ENCODE peak calls at places on chromosomes 5 and 9, in ten cellular contexts. N is HFF-Myc; D is brain microvascular endothelial cell; A is tibial artery; G is A549; W is neural crest cell; U is BJ; B is left ventricle myocardium inferior; L is activated CD8-positive, alpha-beta T cell treated with anti-CD3 and anti-CD28 coated beads for 36 hours; O is foreskin keratinocyte. X is an unnamed sample.

GRCh38 chr9:120944434-120945125 is 18.0 kb upstream of the TRAF1 start:
- DNase-seq in N (no peak), D (no peak), A (no peak), L (no peak), U (no peak), O (peak), W (no peak), G (no peak), B (no peak), X (no peak)

GRCh38 chr5:64594601-64595518 is 89.0 kb downstream of the RGS7BP start:
- DNase-seq in U (no peak), G (peak), D (no peak), A (no peak), O (no peak), L (no peak), W (no peak), N (no peak), B (no peak), X (no peak)

GRCh38 chr5:56142620-56143431 is 90.3 kb downstream of the ANKRD55 start:
- DNase-seq in D (no peak), A (no peak), U (no peak), G (no peak), O (peak), B (no peak), L (peak), W (no peak), N (no peak), X (no peak)

GRCh38 chr5:10486511-10487344 is 45.0 kb downstream of the ROPN1L start:
- DNase-seq in W (no peak), N (no peak), O (no peak), G (no peak), L (no peak), B (no peak), U (no peak), D (no peak), A (no peak), X (no peak)

GRCh38 chr5:1855573-1855972 is 27.2 kb downstream of the IRX4 start:
- DNase-seq in B (no peak), L (no peak), O (no peak), A (no peak), D (no peak), G (no peak), U (no peak), W (no peak), N (no peak), X (no peak)

GRCh38 chr5:138230981-138231589 is 18.0 kb upstream of the CDC23 start:
- DNase-seq in D (peak), B (no peak), A (no peak), G (no peak), W (no peak), O (peak), L (no peak), N (no peak), U (no peak), X (no peak)

GRCh38 chr5:55634204-55634785 is 77.8 kb downstream of the SLC38A9 start:
- DNase-seq in W (no peak), B (no peak), D (no peak), U (no peak), A (no peak), N (no peak), G (no peak), L (no peak), O (no peak), X (no peak)

GRCh38 chr9:129624168-129624759 is 1.7 kb upstream of the NTMT1 start:
- DNase-seq in N (no peak), O (no peak), G (peak), L (peak), W (peak), U (no peak), A (peak), D (peak), B (no peak), X (no peak)

GRCh38 chr5:167730656-167731055 is 560.8 kb upstream of the WWC1 start:
- DNase-seq in D (no peak), O (no peak), U (no peak), B (no peak), N (no peak), A (no peak), G (no peak), L (no peak), W (no peak), X (no peak)

GRCh38 chr9:19999491-20000057 is 210.7 kb upstream of the SLC24A2 start:
- DNase-seq in N (peak), G (no peak), L (peak), A (no peak), O (peak), D (peak), B (no peak), W (no peak), U (peak), X (no peak)

GRCh38 chr9:84823426-84824271 is 154.1 kb downstream of the NTRK2 start:
- DNase-seq in D (no peak), B (no peak), O (peak), L (no peak), N (peak), A (peak), U (peak), W (no peak), G (no peak), X (no peak)

GRCh38 chr5:141420855-141421488 is at the start of gene PCDHGA11:
- DNase-seq in O (peak), B (no peak), W (no peak), U (no peak), L (peak), D (peak), G (no peak), A (no peak), N (no peak), X (no peak)

GRCh38 chr9:100064872-100065581 is 33.8 kb downstream of the ERP44 start:
- DNase-seq in O (peak), B (no peak), W (no peak), G (no peak), A (no peak), N (no peak), L (no peak), D (peak), U (peak), X (no peak)

GRCh38 chr5:167730121-167730520 is 561.3 kb upstream of the WWC1 start:
- DNase-seq in W (no peak), L (no peak), D (peak), A (no peak), N (peak), O (peak), U (peak), B (no peak), G (peak), X (no peak)

GRCh38 chr5:113381791-113382190 is 53.0 kb downstream of the TSSK1B start:
- DNase-seq in O (no peak), N (no peak), U (no peak), A (no peak), G (no peak), W (no peak), D (no peak), L (no peak), B (no peak), X (no peak)

GRCh38 chr5:79513519-79514390 is at the start of gene HOMER1:
- DNase-seq in A (peak), N (no peak), U (no peak), G (peak), W (peak), B (peak), L (peak), D (peak), O (peak), X (peak)

GRCh38 chr5:54148858-54149257 is 161.5 kb downstream of the ARL15 start:
- DNase-seq in D (no peak), U (no peak), W (no peak), G (no peak), L (no peak), N (no peak), B (no peak), O (no peak), A (no peak), X (no peak)

GRCh38 chr5:120703923-120704445 is 239.9 kb downstream of the PRR16 start:
- DNase-seq in A (no peak), L (no peak), W (no peak), D (no peak), B (no peak), U (no peak), O (no peak), G (no peak), N (no peak), X (no peak)

GRCh38 chr5:139848508-139849100 is 53.0 kb downstream of the PSD2 start:
- DNase-seq in L (peak), U (no peak), N (no peak), B (no peak), D (no peak), W (peak), O (no peak), A (peak), G (no peak), X (no peak)

GRCh38 chr5:61408476-61409168 is 76.6 kb downstream of the ZSWIM6 start:
- DNase-seq in O (peak), N (peak), D (peak), B (peak), L (peak), A (peak), U (peak), G (peak), W (peak), X (peak)

GRCh38 chr5:19771174-19771835 is 216.7 kb downstream of the CDH18 start:
- DNase-seq in A (no peak), B (no peak), N (no peak), U (no peak), G (no peak), D (no peak), L (no peak), W (no peak), O (peak), X (no peak)

GRCh38 chr5:16574789-16575785 is 41.7 kb downstream of the RETREG1 start:
- DNase-seq in O (peak), W (no peak), N (no peak), L (no peak), D (peak), A (peak), G (no peak), B (peak), U (peak), X (no peak)

GRCh38 chr5:173201636-173202265 is 33.3 kb downstream of the NKX2-5 start:
- DNase-seq in O (peak), A (no peak), N (no peak), B (no peak), G (peak), L (no peak), U (peak), D (peak), W (no peak), X (no peak)

GRCh38 chr5:34411470-34412346 is 244.4 kb upstream of the RAI14 start:
- DNase-seq in U (no peak), O (no peak), G (no peak), L (no peak), A (no peak), D (no peak), B (no peak), W (no peak), N (no peak), X (no peak)

GRCh38 chr5:93790401-93790800 is 49.0 kb upstream of the POU5F2 start:
- DNase-seq in O (peak), B (no peak), D (peak), L (no peak), U (no peak), W (no peak), N (no peak), G (no peak), A (no peak), X (no peak)

GRCh38 chr5:107501965-107502691 is 168.6 kb downstream of the EFNA5 start:
- DNase-seq in N (no peak), L (no peak), W (no peak), O (no peak), A (no peak), G (no peak), D (peak), U (no peak), B (no peak), X (no peak)

GRCh38 chr5:130066644-130067043 is 162.4 kb downstream of the CHSY3 start:
- DNase-seq in G (no peak), O (no peak), B (peak), A (no peak), N (no peak), L (no peak), D (peak), U (no peak), W (no peak), X (no peak)

GRCh38 chr9:131087354-131087893 is 8.9 kb upstream of the AIF1L start:
- DNase-seq in O (no peak), L (no peak), D (no peak), N (no peak), B (no peak), W (no peak), G (no peak), A (no peak), U (no peak), X (no peak)

GRCh38 chr5:127878174-127878750 is 175.1 kb downstream of the CCDC192 start:
- DNase-seq in W (peak), G (peak), N (peak), O (peak), A (no peak), D (peak), L (peak), U (no peak), B (peak), X (no peak)

GRCh38 chr5:103915081-103915480 is 352.5 kb upstream of the NUDT12 start:
- DNase-seq in B (no peak), L (no peak), W (no peak), A (no peak), D (no peak), U (no peak), O (no peak), G (no peak), N (no peak), X (no peak)

GRCh38 chr9:23826120-23826629 is at the start of gene ELAVL2:
- DNase-seq in A (peak), L (peak), D (peak), O (peak), W (peak), G (peak), N (peak), B (peak), U (peak), X (peak)

GRCh38 chr9:23824241-23825142 is 1.5 kb downstream of the ELAVL2 start:
- DNase-seq in L (no peak), A (no peak), W (peak), D (no peak), B (no peak), G (no peak), N (no peak), U (no peak), O (peak), X (no peak)

GRCh38 chr9:23822331-23823169 is 3.5 kb downstream of the ELAVL2 start:
- DNase-seq in N (no peak), A (no peak), D (no peak), L (no peak), B (no peak), U (no peak), O (no peak), G (no peak), W (no peak), X (no peak)

GRCh38 chr9:23825700-23826099 is 340 bp downstream of the ELAVL2 start:
- DNase-seq in L (no peak), W (no peak), N (no peak), A (no peak), U (no peak), D (no peak), O (peak), G (no peak), B (no peak), X (no peak)

GRCh38 chr9:23825143-23825531 is 903 bp downstream of the ELAVL2 start:
- DNase-seq in N (no peak), G (no peak), U (no peak), O (no peak), D (no peak), B (no peak), L (no peak), W (peak), A (no peak), X (no peak)
- TF ChIP-seq CTCF in N (no peak), G (no peak), U (no peak), O (no peak), D (no peak), B (no peak), L (no peak), W (no peak), A (no peak), X (no peak)

GRCh38 chr5:83595217-83595616 is 123.7 kb downstream of the VCAN start:
- DNase-seq in D (no peak), A (no peak), L (no peak), O (no peak), B (no peak), U (no peak), G (no peak), W (no peak), N (no peak), X (no peak)
- TF ChIP-seq CTCF in D (peak), A (no peak), L (no peak), O (peak), B (no peak), U (peak), G (no peak), W (peak), N (no peak), X (peak)

DNA sequence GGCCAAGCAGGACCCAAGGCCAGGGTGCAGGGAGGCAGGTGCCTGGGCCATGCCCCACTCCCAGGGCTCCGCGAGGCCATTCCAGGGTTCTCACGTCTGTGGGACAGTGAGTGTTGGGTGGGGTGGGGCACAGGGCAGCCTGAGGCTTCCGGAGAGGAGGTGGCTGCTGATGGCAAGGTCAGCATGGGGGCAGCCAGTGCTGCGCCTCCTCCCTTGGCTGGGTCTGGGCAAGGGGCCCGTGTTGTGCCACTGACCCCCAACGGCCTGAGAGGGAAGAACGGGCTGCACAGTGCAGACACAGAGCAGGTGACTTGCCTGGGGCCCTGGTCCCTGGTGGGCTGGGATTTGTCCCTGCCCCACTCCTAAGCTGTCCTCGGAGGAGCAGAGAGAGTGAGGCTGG is 82.1 kb downstream of the RXRA start:
- DNase-seq in U (no peak), A (no peak), B (no peak), L (no peak), W (no peak), O (no peak), G (no peak), D (no peak), N (no peak), X (no peak)
- TF ChIP-seq CTCF in U (no peak), A (no peak), B (peak), L (no peak), W (no peak), O (peak), G (no peak), D (no peak), N (no peak), X (no peak)

GRCh38 chr5:134462761-134463160 is 51.1 kb upstream of the CDKN2AIPNL start:
- DNase-seq in G (no peak), B (no peak), N (no peak), A (peak), U (no peak), W (no peak), O (no peak), D (no peak), L (no peak), X (no peak)
- TF ChIP-seq CTCF in G (no peak), B (no peak), N (no peak), A (no peak), U (no peak), W (no peak), O (no peak), D (peak), L (no peak), X (peak)

GRCh38 chr5:38188591-38188990 is 69.8 kb upstream of the EGFLAM start:
- DNase-seq in W (no peak), A (no peak), D (no peak), L (no peak), G (no peak), U (no peak), O (no peak), N (no peak), B (no peak), X (no peak)

GRCh38 chr5:38191693-38192092 is 66.7 kb upstream of the EGFLAM start:
- DNase-seq in D (no peak), A (no peak), B (no peak), N (no peak), W (no peak), U (no peak), O (no peak), L (no peak), G (no peak), X (no peak)

GRCh38 chr5:38190111-38190510 is 68.2 kb upstream of the EGFLAM start:
- DNase-seq in O (no peak), D (no peak), L (no peak), A (no peak), U (no peak), N (no peak), W (no peak), G (no peak), B (no peak), X (no peak)

GRCh38 chr5:38187532-38187931 is 70.8 kb upstream of the EGFLAM start:
- DNase-seq in G (no peak), U (no peak), L (no peak), A (no peak), O (no peak), D (no peak), N (no peak), W (no peak), B (no peak), X (no peak)

DNA sequence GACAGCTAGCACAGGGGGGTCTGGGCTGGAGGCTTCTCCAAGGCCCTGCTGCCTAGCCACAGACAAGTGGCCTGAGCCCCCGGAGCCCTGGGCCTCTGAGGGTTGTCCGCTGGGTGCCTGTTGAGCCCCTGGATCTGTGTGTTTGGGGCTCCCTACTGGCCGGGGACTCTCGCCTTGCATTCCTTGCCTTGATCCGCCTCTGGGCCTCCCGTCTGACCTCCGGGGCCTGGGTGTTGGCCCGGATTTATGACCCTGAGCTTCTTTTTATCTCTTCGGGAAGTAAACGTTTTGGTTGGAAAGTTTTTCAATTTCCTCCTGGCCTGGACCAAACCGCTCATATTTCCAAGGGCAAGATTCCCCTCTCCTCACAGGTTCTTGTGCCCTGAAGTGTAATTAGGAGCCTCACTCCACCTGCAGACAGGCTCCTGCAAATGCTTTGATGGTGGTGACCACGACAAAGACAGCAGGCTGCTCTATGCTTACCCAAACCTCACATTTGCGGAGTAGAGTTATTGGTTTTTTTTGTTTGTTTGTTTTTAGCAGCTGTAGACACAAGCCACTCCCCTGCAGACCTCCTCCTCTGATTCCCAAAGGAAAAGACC is 69.2 kb upstream of the EGFLAM start:
- DNase-seq in B (no peak), A (no peak), L (no peak), W (no peak), O (no peak), D (no peak), N (no peak), U (no peak), G (no peak), X (no peak)
- TF ChIP-seq CTCF in B (no peak), A (no peak), L (no peak), W (no peak), O (peak), D (no peak), N (no peak), U (no peak), G (no peak), X (no peak)

GRCh38 chr9:89096807-89097206 is 81.8 kb downstream of the SHC3 start:
- DNase-seq in W (no peak), O (no peak), G (no peak), A (no peak), N (no peak), D (no peak), L (no peak), B (no peak), U (no peak), X (no peak)
- TF ChIP-seq CTCF in W (no peak), O (no peak), G (no peak), A (no peak), N (peak), D (peak), L (no peak), B (no peak), U (peak), X (peak)

GRCh38 chr9:72871685-72872084 is 81.2 kb downstream of the ALDH1A1 start:
- DNase-seq in D (no peak), U (no peak), N (no peak), A (no peak), L (no peak), W (no peak), G (no peak), B (no peak), O (no peak), X (no peak)
- TF ChIP-seq CTCF in D (peak), U (peak), N (no peak), A (peak), L (no peak), W (peak), G (peak), B (peak), O (peak), X (peak)

DNA sequence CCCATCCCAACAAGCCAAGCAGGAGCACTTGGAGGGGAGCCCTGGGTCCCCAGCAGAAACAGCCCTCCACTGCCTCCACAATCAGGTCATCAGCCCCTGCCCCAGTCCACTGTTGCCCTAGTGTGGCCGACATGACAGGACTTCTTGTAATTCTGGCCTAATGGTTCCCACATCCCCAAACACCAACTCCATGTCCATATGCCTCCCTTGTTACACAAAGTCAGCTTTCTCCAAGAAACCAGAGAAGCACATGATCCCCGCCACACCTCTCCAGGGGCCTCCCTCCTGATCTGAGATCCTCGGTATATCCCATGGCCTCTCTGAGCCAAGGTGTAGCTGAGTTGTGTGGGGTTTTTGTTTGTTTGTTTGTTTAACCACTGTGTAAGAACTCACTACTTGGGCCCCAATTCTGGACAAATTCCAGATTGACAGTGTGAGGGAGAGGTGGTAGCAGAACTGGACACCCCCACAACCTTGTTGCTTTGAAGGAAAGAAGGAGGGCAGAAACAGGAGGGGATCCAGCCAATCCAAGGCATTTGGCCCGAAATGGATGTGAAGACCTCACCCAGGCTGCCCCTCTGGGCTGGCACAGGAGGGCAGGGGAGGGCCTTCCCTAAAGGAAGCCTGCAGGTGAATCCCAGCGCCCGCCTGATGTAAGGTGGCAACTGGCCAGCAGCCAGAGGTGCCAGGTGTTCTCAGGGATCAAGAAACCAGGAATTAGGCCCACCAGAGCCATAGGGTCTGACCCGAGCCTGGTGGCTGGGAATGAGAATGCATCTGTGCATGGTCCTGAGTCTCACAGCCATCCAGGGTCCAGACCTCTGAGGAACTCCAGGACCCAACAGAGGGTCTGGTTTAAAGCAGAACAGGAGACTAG is 13.5 kb downstream of the IRF1 start:
- DNase-seq in A (peak), G (no peak), L (peak), U (no peak), D (no peak), N (no peak), B (peak), W (no peak), O (no peak), X (no peak)
- TF ChIP-seq CTCF in A (no peak), G (no peak), L (no peak), U (no peak), D (no peak), N (no peak), B (peak), W (peak), O (no peak), X (peak)